ENCODE peak calls at places on chromosomes 12 and 14, in seven cellular contexts. H is thoracic aorta, Q is AG04450, Y is heart right ventricle, Z is SHP77, O is brain microvascular endothelial cell, G is hepatic stellate cell. U is an unnamed sample.

GRCh38 chr12:24078318-24078765 is 128.9 kb upstream of the SOX5 start:
- DNase-seq in Y (no peak), O (peak; percentile 36), G (no peak), Q (no peak), H (no peak), Z (no peak), U (no peak)

GRCh38 chr12:1993871-1994371 is 10.3 kb downstream of the DCP1B start:
- DNase-seq in G (no peak), H (no peak), Z (no peak), O (no peak), Q (peak; percentile 72), Y (no peak), U (peak; percentile 47)

GRCh38 chr12:39010406-39010805 is 105.0 kb upstream of the CPNE8 start:
- DNase-seq in O (no peak), G (no peak), Q (no peak), Y (no peak), H (no peak), Z (peak; percentile 47), U (no peak)

GRCh38 chr12:27733052-27733656 is 22.5 kb downstream of the MRPS35 start:
- DNase-seq in Q (peak; percentile 4), Y (no peak), Z (peak; percentile 31), G (peak; percentile 29), H (no peak), O (peak; percentile 43), U (no peak)

GRCh38 chr12:77010637-77011548 is 54.5 kb downstream of the E2F7 start:
- DNase-seq in Z (peak; percentile 35), Q (peak; percentile 72), G (peak; percentile 74), Y (peak; percentile 67), H (peak; percentile 27), O (peak; percentile 74), U (peak; percentile 46)

GRCh38 chr12:109433618-109434017 is 43.5 kb downstream of the KCTD10 start:
- DNase-seq in G (peak; percentile 30), Y (peak; percentile 19), H (no peak), O (no peak), Q (no peak), Z (peak; percentile 6), U (no peak)

GRCh38 chr12:51209259-51209658 is 8.6 kb downstream of the POU6F1 start:
- DNase-seq in O (no peak), G (no peak), H (no peak), Y (no peak), Z (no peak), Q (no peak), U (no peak)

GRCh38 chr14:54856152-54856551 is 46.5 kb downstream of the GCH1 start:
- DNase-seq in G (no peak), O (no peak), Y (no peak), Q (no peak), Z (no peak), H (no peak), U (no peak)

GRCh38 chr12:131269551-131269950 is 315.8 kb downstream of the ADGRD1 start:
- DNase-seq in G (no peak), Z (no peak), Q (no peak), O (no peak), H (no peak), Y (no peak), U (no peak)

GRCh38 chr14:103064436-103064835 is 7.1 kb upstream of the CDC42BPB start:
- DNase-seq in Q (no peak), Y (no peak), Z (no peak), O (no peak), G (no peak), H (no peak), U (no peak)

GRCh38 chr12:43789941-43790340 is 16.2 kb downstream of the TWF1 start:
- DNase-seq in O (no peak), Q (no peak), G (no peak), H (no peak), Z (peak; percentile 40), Y (peak; percentile 11), U (no peak)

GRCh38 chr14:30550335-30550734 is 8.6 kb upstream of the G2E3 start:
- DNase-seq in Z (no peak), G (peak; percentile 13), Q (no peak), O (no peak), Y (no peak), H (no peak), U (no peak)